ENCODE peak calls at places on chromosomes 7 and 10, in eight cellular contexts. V is AG04449, L is fibroblast of pulmonary artery, F is GM12865, Z is WERI-Rb-1, H is Peyer's patch, Q is body of pancreas, R is thoracic aorta. K is an unnamed sample.

GRCh38 chr10:79158004-79158340 is 89.2 kb downstream of the ZMIZ1 start:
- DNase-seq in Q (no peak), L (no peak), Z (no peak), H (no peak), F (no peak), V (no peak), R (no peak), K (no peak)

GRCh38 chr7:117588352-117588794 is 108.5 kb downstream of the CFTR start:
- DNase-seq in R (no peak), L (peak), Q (no peak), Z (no peak), V (no peak), H (no peak), F (peak), K (no peak)

GRCh38 chr10:16901102-16901501 is 83.9 kb upstream of the RSU1 start:
- DNase-seq in Z (no peak), V (no peak), H (no peak), Q (no peak), R (no peak), L (no peak), F (no peak), K (no peak)

GRCh38 chr10:8050561-8051108 is 3.9 kb upstream of the GATA3 start:
- DNase-seq in V (no peak), H (peak), Q (peak), F (no peak), L (peak), R (no peak), Z (no peak), K (no peak)

GRCh38 chr7:94274828-94275227 is 119.9 kb upstream of the COL1A2 start:
- DNase-seq in H (no peak), R (no peak), Q (no peak), Z (no peak), F (no peak), V (no peak), L (no peak), K (no peak)

GRCh38 chr7:16695621-16696237 is 49.7 kb downstream of the BZW2 start:
- DNase-seq in F (peak), L (peak), H (peak), V (no peak), Z (peak), Q (peak), R (no peak), K (no peak)

GRCh38 chr7:116259821-116260440 is 49.6 kb downstream of the TES start:
- DNase-seq in F (no peak), V (peak), H (no peak), R (no peak), L (peak), Z (no peak), Q (no peak), K (no peak)

GRCh38 chr7:73308665-73309214 is at the start of gene NSUN5:
- DNase-seq in H (peak), L (peak), F (peak), R (peak), Q (peak), Z (peak), V (no peak), K (peak)

GRCh38 chr7:42128703-42129102 is 108.3 kb downstream of the GLI3 start:
- DNase-seq in Z (peak), H (no peak), V (no peak), Q (no peak), L (peak), F (no peak), R (no peak), K (no peak)

GRCh38 chr7:3780525-3780924 is 479.5 kb downstream of the SDK1 start:
- DNase-seq in Q (no peak), L (no peak), V (no peak), Z (no peak), H (no peak), R (no peak), F (no peak), K (no peak)
- TF ChIP-seq CTCF in Q (no peak), L (no peak), V (no peak), Z (no peak), H (no peak), R (no peak), F (no peak), K (no peak)

GRCh38 chr10:23693895-23694294 is 255.0 kb downstream of the OTUD1 start:
- DNase-seq in V (no peak), Z (no peak), H (no peak), R (no peak), Q (no peak), F (no peak), L (no peak), K (no peak)
- H3K4me3 ChIP-seq in V (no peak), Z (peak), H (no peak), R (no peak), Q (no peak), F (no peak), L (no peak), K (peak)

DNA sequence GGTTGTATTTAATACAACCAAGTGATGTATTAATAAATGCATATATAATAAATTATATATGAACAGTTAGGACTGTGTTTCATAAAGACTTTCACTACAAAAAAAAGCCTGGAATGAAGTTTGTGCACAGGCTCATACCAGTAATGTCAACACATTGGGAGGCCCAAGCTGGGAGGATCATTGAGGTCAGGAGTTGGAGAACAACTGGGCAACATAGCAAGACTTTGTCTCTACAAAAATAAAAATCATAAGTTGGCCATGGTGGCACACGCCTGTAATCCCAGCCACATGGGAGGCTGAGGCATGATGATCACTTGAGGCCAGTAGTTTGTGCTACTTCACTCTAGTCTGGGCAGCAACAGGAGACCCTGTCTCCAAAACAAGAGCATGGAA is 15.8 kb upstream of the SVIL start:
- DNase-seq in Q (no peak), F (no peak), R (no peak), V (no peak), H (no peak), Z (no peak), L (no peak), K (no peak)
- TF ChIP-seq CTCF in Q (no peak), F (no peak), R (no peak), V (no peak), H (no peak), Z (no peak), L (no peak), K (no peak)

GRCh38 chr7:6639627-6640026 is 2.5 kb downstream of the ZNF316 start:
- DNase-seq in R (no peak), Z (no peak), H (no peak), V (no peak), F (no peak), Q (no peak), L (no peak), K (no peak)

GRCh38 chr7:6639032-6639431 is 1.9 kb downstream of the ZNF316 start:
- DNase-seq in F (no peak), H (no peak), Z (no peak), R (no peak), Q (no peak), V (no peak), L (no peak), K (no peak)

GRCh38 chr7:6641305-6642035 is 4.4 kb downstream of the ZNF316 start:
- DNase-seq in Z (no peak), L (no peak), H (no peak), V (no peak), F (no peak), Q (no peak), R (no peak), K (no peak)

GRCh38 chr7:6642239-6642839 is 5.2 kb downstream of the ZNF316 start:
- DNase-seq in Z (no peak), L (no peak), F (no peak), Q (no peak), H (no peak), R (no peak), V (no peak), K (no peak)

DNA sequence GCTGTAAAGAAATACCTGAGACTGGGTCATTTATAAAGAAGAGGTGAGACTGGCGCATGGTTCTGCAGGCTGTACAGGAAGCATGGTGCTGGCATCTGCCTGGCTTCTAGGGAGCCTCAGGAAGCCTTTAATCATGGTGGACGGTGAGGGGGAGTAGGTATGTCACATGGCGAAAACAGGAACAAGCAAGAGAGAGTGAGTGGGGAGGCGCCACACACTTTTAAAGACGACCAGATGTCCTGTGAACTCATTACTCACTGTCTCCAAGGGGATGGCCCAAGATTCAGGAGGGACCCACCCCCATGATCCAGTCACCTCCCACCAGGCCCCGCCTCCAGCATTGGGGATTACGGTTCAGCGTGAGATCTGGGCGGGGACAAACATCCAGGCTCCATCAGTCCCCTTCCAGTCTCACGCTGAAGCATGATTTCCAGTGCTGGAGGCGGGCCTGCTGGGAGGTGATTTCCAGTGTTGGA is 3.2 kb downstream of the ZNF316 start:
- DNase-seq in R (no peak), F (no peak), H (no peak), V (no peak), L (peak), Z (peak), Q (no peak), K (no peak)
- H3K4me3 ChIP-seq in R (no peak), F (no peak), H (no peak), V (no peak), L (no peak), Z (no peak), Q (no peak), K (no peak)

DNA sequence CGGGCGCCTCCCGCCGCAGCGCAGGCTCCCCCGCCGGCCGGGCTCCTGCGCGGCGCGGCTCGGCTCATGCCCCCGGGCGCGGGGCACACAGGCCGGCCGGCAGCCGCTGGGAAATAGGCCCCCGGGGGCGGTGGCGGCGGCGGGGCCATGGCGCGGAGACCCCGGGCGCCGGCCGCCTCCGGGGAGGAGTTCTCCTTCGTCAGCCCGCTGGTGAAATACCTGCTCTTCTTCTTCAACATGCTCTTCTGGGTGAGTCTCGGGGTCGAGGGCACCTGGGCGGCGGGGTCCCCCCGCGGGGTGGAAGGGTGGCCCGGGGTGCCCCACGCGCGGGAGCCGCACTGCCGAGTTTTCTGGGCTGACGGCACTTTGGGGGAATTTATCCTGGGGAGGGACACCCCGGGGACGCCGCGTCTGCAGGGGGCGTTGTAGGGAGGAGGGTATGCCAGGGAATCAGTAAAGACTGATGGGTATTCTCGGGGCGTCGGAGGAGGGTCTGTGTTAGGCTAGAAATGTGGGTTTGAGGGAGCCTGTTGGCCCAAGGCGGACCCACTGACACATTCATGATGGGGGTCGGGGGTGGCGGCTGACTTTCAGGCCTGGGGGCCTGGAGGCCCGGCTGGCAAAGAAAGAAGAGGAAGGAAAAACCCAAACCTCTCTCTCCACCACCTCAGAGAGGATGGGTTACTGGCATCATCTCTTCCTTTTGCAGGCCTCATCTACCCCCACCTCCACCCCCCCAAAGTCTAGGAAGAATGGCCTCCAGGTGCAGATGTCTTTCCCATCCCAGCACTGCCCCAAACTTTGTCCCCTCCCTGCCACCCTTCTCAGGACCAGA is 544 bp downstream of the TSPAN33 start:
- DNase-seq in V (no peak), F (peak), Q (no peak), Z (no peak), R (no peak), H (peak), L (no peak), K (no peak)
- TF ChIP-seq CTCF in V (peak), F (peak), Q (peak), Z (peak), R (no peak), H (no peak), L (peak), K (no peak)

GRCh38 chr10:12389154-12389734 is 39.9 kb downstream of the CAMK1D start:
- DNase-seq in Z (no peak), Q (peak), H (no peak), L (no peak), R (no peak), V (no peak), F (peak), K (peak)
- H3K4me3 ChIP-seq in Z (no peak), Q (no peak), H (no peak), L (no peak), R (no peak), V (no peak), F (no peak), K (no peak)